ENCODE peak calls at places on chromosomes 16 and 17, in eight cellular contexts. U is cardiac muscle cell, A is astrocyte, H is ascending aorta, Z is RWPE2, S is left ventricle myocardium inferior, I is adrenal gland, J is BE2C. N is an unnamed sample. For H3K4me1, the result is how much of the 10 kb centered on the place peaks cover.

GRCh38 chr16:29680180-29680598 is 1.2 kb downstream of the QPRT start:
- DNase-seq in S (no peak), Z (no peak), H (no peak), I (no peak), U (no peak), J (no peak), A (no peak), N (no peak)

GRCh38 chr16:25143898-25144297 is 32.4 kb downstream of the LCMT1 start:
- DNase-seq in J (peak), U (no peak), H (no peak), I (no peak), Z (no peak), A (no peak), S (no peak), N (no peak)

GRCh38 chr16:82782715-82783251 is 156.0 kb downstream of the CDH13 start:
- DNase-seq in J (no peak), Z (no peak), I (no peak), S (peak), U (no peak), H (no peak), A (no peak), N (no peak)

GRCh38 chr17:68694791-68695485 is 93.8 kb upstream of the FAM20A start:
- DNase-seq in Z (no peak), A (peak), I (no peak), U (peak), S (no peak), J (no peak), H (no peak), N (no peak)

GRCh38 chr16:57540906-57541753 is 1.3 kb upstream of the ADGRG5 start:
- DNase-seq in S (no peak), J (no peak), I (no peak), Z (peak), U (no peak), H (no peak), A (no peak), N (no peak)

GRCh38 chr16:67169011-67169451 is 1.3 kb upstream of the NOL3 start:
- DNase-seq in S (no peak), U (no peak), Z (no peak), A (no peak), I (no peak), H (no peak), J (peak), N (no peak)

GRCh38 chr17:72726936-72727335 is 365.6 kb downstream of the SLC39A11 start:
- DNase-seq in I (no peak), J (no peak), Z (no peak), U (no peak), S (no peak), A (no peak), H (no peak), N (no peak)

GRCh38 chr16:4322121-4323035 is 6.5 kb downstream of the GLIS2 start:
- DNase-seq in U (no peak), J (no peak), I (no peak), A (no peak), H (no peak), S (no peak), Z (peak), N (no peak)

GRCh38 chr17:82414548-82415281 is 3.4 kb upstream of the HEXD start:
- DNase-seq in U (peak), Z (peak), I (peak), S (peak), J (peak), H (no peak), A (peak), N (no peak)

GRCh38 chr17:40551874-40552768 is 13.2 kb downstream of the CCR7 start:
- DNase-seq in H (no peak), J (peak), S (no peak), Z (peak), U (peak), A (peak), I (peak), N (no peak)

GRCh38 chr17:76405967-76406647 is 21.7 kb downstream of the SPHK1 start:
- DNase-seq in I (peak), U (no peak), H (no peak), J (peak), S (peak), Z (no peak), A (no peak), N (no peak)

GRCh38 chr17:46732754-46733398 is 85.6 kb downstream of the WNT3 start:
- DNase-seq in Z (no peak), U (no peak), J (no peak), A (no peak), H (no peak), S (no peak), I (no peak), N (no peak)

GRCh38 chr17:10210151-10210574 is 11.8 kb upstream of the GAS7 start:
- DNase-seq in H (no peak), J (no peak), U (peak), A (peak), S (no peak), Z (no peak), I (no peak), N (no peak)

GRCh38 chr16:23145186-23145585 is 4.1 kb downstream of the USP31 start:
- DNase-seq in J (no peak), H (no peak), I (no peak), S (no peak), A (no peak), Z (no peak), U (no peak), N (no peak)

GRCh38 chr17:81842725-81843504 is 8.1 kb upstream of the PPP1R27 start:
- DNase-seq in H (no peak), U (peak), I (peak), J (no peak), Z (no peak), S (no peak), A (no peak), N (no peak)

GRCh38 chr17:76554131-76554530 is 14.3 kb downstream of the PRCD start:
- DNase-seq in S (peak), I (no peak), H (no peak), A (no peak), J (no peak), U (no peak), Z (no peak), N (no peak)

GRCh38 chr16:67305216-67306071 is 21.1 kb downstream of the KCTD19 start:
- DNase-seq in S (no peak), Z (no peak), J (no peak), H (no peak), A (no peak), I (no peak), U (no peak), N (no peak)

GRCh38 chr16:20319406-20319805 is 7.9 kb downstream of the GP2 start:
- DNase-seq in I (no peak), Z (no peak), U (no peak), A (no peak), S (no peak), J (no peak), H (no peak), N (no peak)

GRCh38 chr16:18953535-18953934 is 27.3 kb upstream of the SMG1 start:
- DNase-seq in Z (no peak), A (no peak), U (no peak), J (no peak), H (no peak), I (no peak), S (no peak), N (no peak)

GRCh38 chr16:66486773-66487579 is 59.9 kb downstream of the BEAN1 start:
- DNase-seq in I (peak), U (peak), S (no peak), J (peak), H (no peak), A (peak), Z (no peak), N (no peak)

GRCh38 chr17:76459674-76460073 is 6.7 kb upstream of the UBE2O start:
- DNase-seq in A (no peak), U (no peak), S (no peak), Z (no peak), J (no peak), H (no peak), I (no peak), N (no peak)

GRCh38 chr16:3983081-3983520 is 102.6 kb upstream of the CREBBP start:
- DNase-seq in S (peak), H (no peak), I (peak), A (peak), U (peak), Z (no peak), J (peak), N (no peak)

GRCh38 chr17:39591958-39592954 is 15.5 kb downstream of the NEUROD2 start:
- DNase-seq in S (no peak), Z (no peak), A (peak), I (peak), J (no peak), U (peak), H (no peak), N (no peak)

DNA sequence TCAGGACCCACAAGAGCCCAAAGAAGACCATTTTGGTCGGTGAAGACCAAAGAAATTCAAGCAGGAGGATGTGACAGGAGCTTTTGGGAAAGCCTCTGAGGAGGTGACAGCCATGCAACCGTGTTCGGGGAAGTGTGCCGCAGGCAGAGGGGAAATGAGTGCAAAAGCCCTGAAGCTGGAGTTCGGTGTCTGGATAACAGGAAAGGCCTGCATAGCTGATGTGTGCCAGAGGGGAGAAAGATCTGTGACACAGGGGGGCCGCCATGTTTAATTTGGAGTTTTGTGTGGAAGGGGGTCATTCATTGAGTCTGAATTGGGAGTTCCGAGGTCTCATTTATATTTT is 870 bp upstream of the ZC3H7A start:
- DNase-seq in S (no peak), A (no peak), I (peak), Z (no peak), J (peak), U (no peak), H (no peak), N (no peak)
- H3K4me1 ChIP-seq in S (half or more), A (under half), I (half or more), Z (under half), J (under half), U (under half), H (under half), N (half or more)

GRCh38 chr16:88759976-88760350 is 25.1 kb downstream of the PIEZO1 start:
- DNase-seq in A (no peak), J (no peak), I (no peak), H (no peak), Z (no peak), U (no peak), S (no peak), N (no peak)
- H3K4me1 ChIP-seq in A (under half), J (under half), I (under half), H (under half), Z (under half), U (under half), S (under half), N (under half)

GRCh38 chr16:84834403-84834772 is 14.6 kb downstream of the CRISPLD2 start:
- DNase-seq in A (peak), U (peak), Z (no peak), S (no peak), H (no peak), J (peak), I (no peak), N (no peak)
- H3K4me1 ChIP-seq in A (half or more), U (under half), Z (under half), S (half or more), H (under half), J (under half), I (under half), N (under half)

GRCh38 chr17:34615326-34615725 is 35.9 kb downstream of the TMEM132E start:
- DNase-seq in J (no peak), A (no peak), H (no peak), Z (no peak), I (no peak), S (no peak), U (no peak), N (no peak)
- H3K4me1 ChIP-seq in J (half or more), A (under half), H (under half), Z (under half), I (under half), S (under half), U (under half), N (under half)

GRCh38 chr16:84712801-84713775 is 13.3 kb downstream of the USP10 start:
- DNase-seq in H (no peak), U (no peak), Z (no peak), A (no peak), I (no peak), S (no peak), J (no peak), N (no peak)
- H3K4me1 ChIP-seq in H (under half), U (under half), Z (under half), A (under half), I (under half), S (half or more), J (under half), N (under half)

DNA sequence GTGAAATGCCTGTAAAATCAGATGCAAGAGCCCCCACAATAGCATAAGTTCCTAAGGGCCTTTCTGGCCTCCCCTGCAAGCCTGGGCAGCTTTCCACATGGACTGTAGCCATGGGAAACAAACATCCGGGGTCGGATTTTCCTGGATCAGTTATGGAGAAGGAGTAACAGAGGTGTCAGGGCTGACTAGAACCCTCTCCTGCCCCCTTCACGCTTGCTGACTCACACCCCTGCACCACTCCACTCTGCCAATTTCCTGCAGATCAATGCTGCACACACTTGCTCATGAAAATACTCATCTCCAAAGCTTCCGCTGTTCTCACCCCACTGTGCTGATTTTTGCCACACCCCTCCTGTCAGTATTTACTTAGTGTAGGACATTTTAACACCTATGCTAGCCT is 258.5 kb downstream of the CBLN1 start:
- DNase-seq in Z (peak), S (no peak), U (no peak), I (no peak), H (no peak), A (peak), J (no peak), N (no peak)
- H3K4me1 ChIP-seq in Z (under half), S (under half), U (under half), I (under half), H (under half), A (under half), J (under half), N (under half)

DNA sequence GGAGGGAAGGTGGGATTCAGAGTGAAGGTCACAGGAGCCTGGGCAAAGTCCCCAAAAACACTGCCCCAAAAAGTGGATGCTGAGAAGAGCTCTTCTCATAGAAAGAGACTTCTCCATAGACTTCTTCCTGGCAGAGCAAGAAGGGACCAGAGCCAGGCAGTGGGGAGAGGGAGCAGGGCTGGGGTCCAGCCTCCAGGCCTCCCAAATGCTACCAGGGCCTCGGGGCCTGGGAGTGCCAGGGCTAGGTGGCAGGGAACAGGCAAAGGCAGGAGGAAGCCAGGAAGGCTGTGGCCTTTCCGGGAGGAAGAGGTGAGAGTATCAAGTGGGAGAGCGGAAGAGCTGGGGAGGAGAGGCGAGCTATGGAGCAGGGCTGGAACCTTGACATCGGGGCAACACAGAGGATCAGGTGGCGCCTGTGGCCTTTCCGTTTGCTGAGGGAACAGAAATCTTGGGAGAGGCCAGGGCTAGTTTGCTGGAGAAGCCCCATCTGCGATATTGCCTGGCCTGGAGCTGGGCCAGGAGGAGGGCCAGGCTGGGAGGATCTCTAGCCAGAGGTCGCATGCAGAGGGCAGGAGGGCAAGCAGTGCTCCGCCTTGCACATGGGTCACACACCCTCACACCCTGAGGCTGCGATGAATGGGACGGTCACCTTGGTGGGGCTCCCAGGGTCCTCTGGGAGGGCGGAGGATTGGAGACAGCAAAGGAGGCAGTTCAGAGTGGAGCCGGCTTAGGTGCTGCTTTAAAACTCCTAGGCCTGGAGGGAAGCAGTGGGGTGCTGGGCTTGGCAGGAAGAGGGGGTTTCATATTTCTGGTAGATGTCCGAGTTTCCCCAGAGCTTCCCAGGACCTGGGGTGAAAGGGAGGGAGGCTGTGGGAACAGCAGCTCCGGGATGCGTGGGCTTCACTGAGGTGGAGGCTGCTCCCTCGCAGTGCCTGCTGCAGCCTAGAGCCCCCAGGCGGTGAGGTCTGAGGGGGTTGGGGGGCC is 3.4 kb downstream of the SLC16A5 start:
- DNase-seq in H (no peak), Z (no peak), S (no peak), I (peak), J (no peak), A (no peak), U (no peak), N (no peak)
- H3K4me1 ChIP-seq in H (under half), Z (under half), S (half or more), I (under half), J (under half), A (under half), U (under half), N (under half)

GRCh38 chr17:7293131-7293557 is 1.3 kb downstream of the YBX2 start:
- DNase-seq in S (no peak), I (no peak), J (no peak), A (no peak), H (no peak), U (peak), Z (no peak), N (no peak)
- H3K4me1 ChIP-seq in S (half or more), I (under half), J (under half), A (under half), H (under half), U (under half), Z (under half), N (under half)

DNA sequence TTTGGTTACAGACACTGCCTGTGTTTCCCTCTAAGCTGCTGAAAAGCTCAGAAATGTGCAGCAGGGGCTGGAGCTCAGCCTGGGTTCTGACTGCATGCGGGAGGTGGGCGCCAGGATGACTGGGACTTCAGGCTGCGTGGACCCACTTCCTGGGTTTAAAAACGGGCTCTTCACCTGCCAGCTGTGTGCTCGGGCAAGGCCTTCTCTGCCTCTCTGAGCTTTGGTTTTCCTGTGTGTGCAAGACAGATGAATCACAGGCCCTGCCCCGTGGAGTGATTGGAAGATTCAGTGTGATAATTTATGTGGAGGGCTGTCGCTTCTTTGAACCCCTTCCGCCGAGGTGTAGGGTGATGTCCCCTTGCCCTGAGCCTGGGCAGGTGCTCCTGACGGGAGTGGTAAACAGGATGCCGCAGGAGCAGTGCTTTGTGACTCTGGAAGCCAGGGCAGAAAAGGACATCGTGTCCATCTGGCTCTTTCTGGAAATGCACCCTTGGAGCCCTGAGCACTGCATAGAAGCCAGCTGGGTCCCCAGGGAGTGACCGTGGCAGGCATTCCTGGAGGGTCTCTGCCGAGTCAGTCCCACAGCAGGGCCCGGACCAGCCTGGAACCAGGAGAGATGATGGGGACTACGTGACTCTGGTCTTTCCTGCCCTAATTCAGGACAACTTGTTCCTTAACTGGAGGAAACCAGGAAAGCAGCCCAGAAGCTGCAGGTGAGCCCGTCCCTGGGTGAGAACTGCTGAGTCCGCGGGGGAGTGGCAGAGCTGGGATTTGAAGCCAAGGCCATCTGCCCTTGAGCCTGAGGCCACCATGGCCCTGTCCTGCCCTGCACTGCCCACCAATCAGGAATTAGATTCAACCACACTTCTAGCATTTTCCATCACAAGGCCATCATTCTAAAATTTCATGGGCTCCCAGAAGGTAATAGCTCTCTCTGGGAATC is 28.5 kb upstream of the SLC7A5 start:
- DNase-seq in I (no peak), J (peak), S (no peak), H (peak), U (no peak), A (no peak), Z (no peak), N (no peak)
- H3K4me1 ChIP-seq in I (under half), J (under half), S (under half), H (under half), U (under half), A (under half), Z (under half), N (under half)